ENCODE peak calls at places on chromosomes 11 and 22, in eight cellular contexts. G is neural progenitor cell; Q is spleen; J is MM.1S; E is psoas muscle; I is naive thymus-derived CD8-positive, alpha-beta T cell; Y is amniotic stem cell; F is stimulated activated CD4-positive, alpha-beta T cell treated with anti-CD3 and anti-CD28 coated beads, Interleukin-12 subunit alpha, Interleukin-12 subunit beta, amount 100 ng/mL, for 48 hours. B is an unnamed sample.

GRCh38 chr22:35837328-35837727 is 119.7 kb downstream of the APOL5 start:
- DNase-seq in G (no peak), F (no peak), Y (no peak), J (no peak), Q (no peak), E (no peak), I (no peak), B (no peak)

GRCh38 chr11:92801685-92802084 is 167.8 kb upstream of the MTNR1B start:
- DNase-seq in Y (no peak), G (no peak), J (no peak), E (no peak), I (no peak), F (no peak), Q (no peak), B (no peak)

GRCh38 chr22:27797793-27798525 is 3.6 kb downstream of the MN1 start:
- DNase-seq in I (no peak), Q (no peak), E (peak), Y (no peak), F (no peak), J (no peak), G (peak), B (no peak)

GRCh38 chr11:31233425-31233824 is 136.1 kb downstream of the DCDC1 start:
- DNase-seq in Y (no peak), G (no peak), Q (no peak), I (no peak), F (no peak), J (no peak), E (no peak), B (no peak)

GRCh38 chr11:114280696-114281095 is 15.5 kb upstream of the NNMT start:
- DNase-seq in E (peak), Q (peak), I (no peak), Y (peak), J (peak), F (no peak), G (peak), B (no peak)

GRCh38 chr11:68936358-68936636 is 32.6 kb downstream of the IGHMBP2 start:
- DNase-seq in F (no peak), Y (no peak), Q (peak), J (no peak), I (no peak), E (no peak), G (no peak), B (peak)

GRCh38 chr11:30585067-30585891 is 874 bp downstream of the MPPED2 start:
- DNase-seq in I (peak), Y (no peak), G (peak), E (peak), Q (peak), F (no peak), J (peak), B (no peak)

GRCh38 chr22:23527971-23528740 is 51.9 kb downstream of the IGLL1 start:
- DNase-seq in I (no peak), F (no peak), Q (peak), Y (no peak), E (peak), J (no peak), G (no peak), B (no peak)

GRCh38 chr22:46619830-46620501 is at the start of gene GRAMD4:
- DNase-seq in I (no peak), Y (no peak), J (no peak), Q (peak), F (no peak), G (peak), E (peak), B (no peak)

GRCh38 chr11:123122341-123122740 is 60.4 kb upstream of the HSPA8 start:
- DNase-seq in J (no peak), E (no peak), Q (no peak), Y (no peak), G (no peak), I (no peak), F (no peak), B (no peak)

GRCh38 chr22:25837288-25837900 is 95.4 kb downstream of the MYO18B start:
- DNase-seq in Y (no peak), Q (no peak), I (no peak), F (no peak), G (no peak), E (no peak), J (no peak), B (no peak)

GRCh38 chr22:32528984-32529982 is 54.7 kb downstream of the FBXO7 start:
- DNase-seq in J (peak), E (peak), Y (peak), F (peak), Q (peak), G (peak), I (peak), B (peak)

GRCh38 chr11:76806608-76807205 is 23.6 kb downstream of the TSKU start:
- DNase-seq in E (no peak), G (no peak), Q (no peak), F (no peak), I (no peak), J (no peak), Y (no peak), B (no peak)

GRCh38 chr22:47218671-47219070 is 456.2 kb downstream of the TBC1D22A start:
- DNase-seq in J (no peak), Q (peak), Y (no peak), G (no peak), I (no peak), F (no peak), E (peak), B (no peak)

GRCh38 chr11:119029069-119029339 is 1.7 kb downstream of the SLC37A4 start:
- DNase-seq in E (no peak), F (no peak), I (no peak), G (no peak), Y (no peak), Q (peak), J (no peak), B (no peak)

GRCh38 chr11:74559110-74559933 is 33.1 kb upstream of the POLD3 start:
- DNase-seq in J (no peak), E (no peak), F (no peak), G (no peak), Q (no peak), I (no peak), Y (no peak), B (no peak)

GRCh38 chr11:117221775-117222517 is 9.9 kb downstream of the PCSK7 start:
- DNase-seq in Y (no peak), Q (no peak), I (no peak), G (no peak), J (no peak), F (no peak), E (peak), B (peak)

GRCh38 chr22:37485714-37486223 is 415 bp downstream of the MFNG start:
- DNase-seq in E (no peak), Y (no peak), G (no peak), I (peak), F (peak), J (peak), Q (peak), B (no peak)

GRCh38 chr11:11808992-11809583 is 32.7 kb upstream of the USP47 start:
- DNase-seq in I (no peak), Y (no peak), G (no peak), F (no peak), Q (no peak), E (no peak), J (no peak), B (no peak)

GRCh38 chr11:61345170-61345610 is 12.2 kb downstream of the TKFC start:
- DNase-seq in I (no peak), G (no peak), Q (no peak), F (no peak), J (no peak), Y (no peak), E (no peak), B (no peak)

GRCh38 chr11:126115253-126115540 is 52.5 kb upstream of the CDON start:
- DNase-seq in Y (no peak), J (no peak), I (no peak), F (no peak), E (peak), G (no peak), Q (no peak), B (no peak)

GRCh38 chr11:32266611-32267010 is 168.7 kb downstream of the WT1 start:
- DNase-seq in I (no peak), F (no peak), J (no peak), Y (no peak), G (no peak), Q (no peak), E (no peak), B (no peak)

GRCh38 chr11:125170001-125170405 is 5.5 kb downstream of the PKNOX2 start:
- DNase-seq in F (no peak), G (peak), E (no peak), Y (no peak), Q (peak), I (no peak), J (no peak), B (peak)

GRCh38 chr22:17726561-17727243 is 47.6 kb downstream of the BID start:
- DNase-seq in F (no peak), Y (peak), E (no peak), J (no peak), G (no peak), I (no peak), Q (no peak), B (no peak)

GRCh38 chr22:21922370-21923162 is 30.1 kb downstream of the PPM1F start:
- DNase-seq in Y (no peak), I (no peak), Q (no peak), J (no peak), G (no peak), E (no peak), F (no peak), B (no peak)

GRCh38 chr11:81870815-81871214 is 862.8 kb downstream of the FAM181B start:
- DNase-seq in G (no peak), Q (no peak), Y (no peak), I (no peak), F (no peak), J (no peak), E (no peak), B (no peak)

GRCh38 chr11:78419327-78419726 is 1.7 kb upstream of the GAB2 start:
- DNase-seq in Q (no peak), G (no peak), I (no peak), F (no peak), J (no peak), E (peak), Y (peak), B (no peak)